ENCODE peak calls at places on chromosomes 12 and 14, in seven cellular contexts. L, G, E, V, Y, M and X are unnamed samples.

GRCh38 chr14:61280526-61281185 is 482 bp downstream of the TMEM30B start:
- DNase-seq in M (peak), V (no peak), Y (peak), E (peak), G (peak), L (no peak), X (no peak)

GRCh38 chr12:116635487-116635886 is 76.3 kb downstream of the MAP1LC3B2 start:
- DNase-seq in V (no peak), E (no peak), Y (no peak), L (no peak), M (no peak), G (no peak), X (no peak)

GRCh38 chr12:9331218-9331626 is 123.0 kb upstream of the PZP start:
- DNase-seq in Y (peak), E (peak), G (peak), M (peak), L (no peak), V (peak), X (no peak)

GRCh38 chr12:95402096-95402495 is 71.9 kb upstream of the METAP2 start:
- DNase-seq in M (no peak), L (no peak), G (no peak), V (no peak), Y (no peak), E (no peak), X (no peak)

GRCh38 chr12:26971963-26972362 is 33.7 kb downstream of the FGFR1OP2 start:
- DNase-seq in E (no peak), M (no peak), Y (peak), V (no peak), L (no peak), G (no peak), X (no peak)

GRCh38 chr14:76217179-76217578 is 65.5 kb downstream of the GPATCH2L start:
- DNase-seq in Y (no peak), L (no peak), M (no peak), V (no peak), G (no peak), E (no peak), X (no peak)

GRCh38 chr12:40106655-40107054 is 774 bp upstream of the SLC2A13 start:
- DNase-seq in M (no peak), E (no peak), L (no peak), V (no peak), G (no peak), Y (no peak), X (no peak)

GRCh38 chr12:118853634-118854033 is 127.7 kb upstream of the SRRM4 start:
- DNase-seq in E (peak), M (peak), G (no peak), L (no peak), Y (peak), V (peak), X (no peak)

GRCh38 chr12:42794811-42795210 is 205.3 kb upstream of the PRICKLE1 start:
- DNase-seq in Y (no peak), M (peak), V (no peak), G (no peak), L (no peak), E (no peak), X (no peak)

GRCh38 chr12:110199360-110200123 is 75.4 kb downstream of the IFT81 start:
- DNase-seq in Y (peak), E (no peak), L (no peak), G (no peak), M (peak), V (no peak), X (no peak)

GRCh38 chr12:51028811-51029146 is 2.6 kb upstream of the SLC11A2 start:
- DNase-seq in Y (no peak), V (no peak), G (no peak), L (no peak), E (no peak), M (peak), X (no peak)

GRCh38 chr14:71332476-71332875 is 425.2 kb downstream of the PCNX1 start:
- DNase-seq in V (no peak), G (no peak), E (no peak), M (no peak), L (no peak), Y (no peak), X (no peak)

GRCh38 chr12:116640320-116640719 is 81.1 kb downstream of the MAP1LC3B2 start:
- DNase-seq in G (no peak), E (no peak), Y (no peak), M (no peak), V (no peak), L (no peak), X (no peak)

GRCh38 chr14:93056840-93057585 is 58.7 kb downstream of the ITPK1 start:
- DNase-seq in Y (no peak), L (no peak), G (no peak), E (peak), M (no peak), V (no peak), X (no peak)

GRCh38 chr12:121223283-121223946 is 13.5 kb downstream of the P2RX4 start:
- DNase-seq in V (no peak), E (peak), G (peak), Y (peak), M (no peak), L (no peak), X (no peak)